ENCODE peak calls at places on chromosome 3, in ten cellular contexts. One of them, this sample, is unnamed.

GRCh38 chr3:54836876-54837275 is 91.0 kb downstream of the LRTM1 start:
- DNase-seq in HS-5: no peak
- DNase-seq in stimulated activated CD4-positive, alpha-beta T cell treated with anti-CD3 and anti-CD28 coated beads, Interleukin-4, amount 100 ng/mL, for 24 hours: no peak
- DNase-seq in activated naive CD4-positive, alpha-beta T cell treated with anti-CD3 and anti-CD28 coated beads, Interleukin-2, amount 10 ng/mL, durations not matched to agents 7 days and 5 days: no peak
- DNase-seq in MV-4-11: no peak
- DNase-seq in HT1080: no peak
- DNase-seq in activated CD4-positive, CD25-positive, alpha-beta regulatory T cell treated with anti-CD3 and anti-CD28 coated beads, Interleukin-2, amount 50 U/mL, for 72 hours: no peak
- DNase-seq in NCI-H1092 treated with DMSO at 0.1 percent for 48 hours: peak
- DNase-seq in HL-60: no peak
- DNase-seq in Calu3: no peak
- DNase-seq in this sample: no peak

GRCh38 chr3:63976862-63977180 is 46.5 kb downstream of the PSMD6 start:
- DNase-seq in HS-5: no peak
- DNase-seq in stimulated activated CD4-positive, alpha-beta T cell treated with anti-CD3 and anti-CD28 coated beads, Interleukin-4, amount 100 ng/mL, for 24 hours: no peak
- DNase-seq in activated naive CD4-positive, alpha-beta T cell treated with anti-CD3 and anti-CD28 coated beads, Interleukin-2, amount 10 ng/mL, durations not matched to agents 7 days and 5 days: no peak
- DNase-seq in MV-4-11: no peak
- DNase-seq in HT1080: no peak
- DNase-seq in activated CD4-positive, CD25-positive, alpha-beta regulatory T cell treated with anti-CD3 and anti-CD28 coated beads, Interleukin-2, amount 50 U/mL, for 72 hours: no peak
- DNase-seq in NCI-H1092 treated with DMSO at 0.1 percent for 48 hours: no peak
- DNase-seq in HL-60: no peak
- DNase-seq in Calu3: no peak
- DNase-seq in this sample: no peak

GRCh38 chr3:38136807-38137614 is at the start of gene ACAA1:
- DNase-seq in HS-5: peak
- DNase-seq in stimulated activated CD4-positive, alpha-beta T cell treated with anti-CD3 and anti-CD28 coated beads, Interleukin-4, amount 100 ng/mL, for 24 hours: peak
- DNase-seq in activated naive CD4-positive, alpha-beta T cell treated with anti-CD3 and anti-CD28 coated beads, Interleukin-2, amount 10 ng/mL, durations not matched to agents 7 days and 5 days: peak
- DNase-seq in MV-4-11: peak
- DNase-seq in HT1080: peak
- DNase-seq in activated CD4-positive, CD25-positive, alpha-beta regulatory T cell treated with anti-CD3 and anti-CD28 coated beads, Interleukin-2, amount 50 U/mL, for 72 hours: peak
- DNase-seq in NCI-H1092 treated with DMSO at 0.1 percent for 48 hours: peak
- DNase-seq in HL-60: peak
- DNase-seq in Calu3: peak
- DNase-seq in this sample: peak

GRCh38 chr3:117885046-117885445 is 1149.6 kb downstream of the IGSF11 start:
- DNase-seq in HS-5: no peak
- DNase-seq in stimulated activated CD4-positive, alpha-beta T cell treated with anti-CD3 and anti-CD28 coated beads, Interleukin-4, amount 100 ng/mL, for 24 hours: no peak
- DNase-seq in activated naive CD4-positive, alpha-beta T cell treated with anti-CD3 and anti-CD28 coated beads, Interleukin-2, amount 10 ng/mL, durations not matched to agents 7 days and 5 days: no peak
- DNase-seq in MV-4-11: peak
- DNase-seq in HT1080: peak
- DNase-seq in activated CD4-positive, CD25-positive, alpha-beta regulatory T cell treated with anti-CD3 and anti-CD28 coated beads, Interleukin-2, amount 50 U/mL, for 72 hours: no peak
- DNase-seq in NCI-H1092 treated with DMSO at 0.1 percent for 48 hours: peak
- DNase-seq in HL-60: no peak
- DNase-seq in Calu3: no peak
- DNase-seq in this sample: no peak

GRCh38 chr3:30343067-30343831 is 263.2 kb upstream of the TGFBR2 start:
- DNase-seq in HS-5: no peak
- DNase-seq in stimulated activated CD4-positive, alpha-beta T cell treated with anti-CD3 and anti-CD28 coated beads, Interleukin-4, amount 100 ng/mL, for 24 hours: no peak
- DNase-seq in activated naive CD4-positive, alpha-beta T cell treated with anti-CD3 and anti-CD28 coated beads, Interleukin-2, amount 10 ng/mL, durations not matched to agents 7 days and 5 days: no peak
- DNase-seq in MV-4-11: no peak
- DNase-seq in HT1080: no peak
- DNase-seq in activated CD4-positive, CD25-positive, alpha-beta regulatory T cell treated with anti-CD3 and anti-CD28 coated beads, Interleukin-2, amount 50 U/mL, for 72 hours: no peak
- DNase-seq in NCI-H1092 treated with DMSO at 0.1 percent for 48 hours: no peak
- DNase-seq in HL-60: no peak
- DNase-seq in Calu3: no peak
- DNase-seq in this sample: no peak

GRCh38 chr3:141308588-141309218 is 59.6 kb upstream of the ZBTB38 start:
- DNase-seq in HS-5: no peak
- DNase-seq in stimulated activated CD4-positive, alpha-beta T cell treated with anti-CD3 and anti-CD28 coated beads, Interleukin-4, amount 100 ng/mL, for 24 hours: no peak
- DNase-seq in activated naive CD4-positive, alpha-beta T cell treated with anti-CD3 and anti-CD28 coated beads, Interleukin-2, amount 10 ng/mL, durations not matched to agents 7 days and 5 days: no peak
- DNase-seq in MV-4-11: no peak
- DNase-seq in HT1080: peak
- DNase-seq in activated CD4-positive, CD25-positive, alpha-beta regulatory T cell treated with anti-CD3 and anti-CD28 coated beads, Interleukin-2, amount 50 U/mL, for 72 hours: no peak
- DNase-seq in NCI-H1092 treated with DMSO at 0.1 percent for 48 hours: peak
- DNase-seq in HL-60: no peak
- DNase-seq in Calu3: peak
- DNase-seq in this sample: no peak

GRCh38 chr3:126945891-126946290 is 37.0 kb upstream of the PLXNA1 start:
- DNase-seq in HS-5: no peak
- DNase-seq in stimulated activated CD4-positive, alpha-beta T cell treated with anti-CD3 and anti-CD28 coated beads, Interleukin-4, amount 100 ng/mL, for 24 hours: no peak
- DNase-seq in activated naive CD4-positive, alpha-beta T cell treated with anti-CD3 and anti-CD28 coated beads, Interleukin-2, amount 10 ng/mL, durations not matched to agents 7 days and 5 days: no peak
- DNase-seq in MV-4-11: no peak
- DNase-seq in HT1080: no peak
- DNase-seq in activated CD4-positive, CD25-positive, alpha-beta regulatory T cell treated with anti-CD3 and anti-CD28 coated beads, Interleukin-2, amount 50 U/mL, for 72 hours: no peak
- DNase-seq in NCI-H1092 treated with DMSO at 0.1 percent for 48 hours: no peak
- DNase-seq in HL-60: no peak
- DNase-seq in Calu3: no peak
- DNase-seq in this sample: no peak

GRCh38 chr3:162168715-162169114 is 672.1 kb downstream of the OTOL1 start:
- DNase-seq in HS-5: no peak
- DNase-seq in stimulated activated CD4-positive, alpha-beta T cell treated with anti-CD3 and anti-CD28 coated beads, Interleukin-4, amount 100 ng/mL, for 24 hours: no peak
- DNase-seq in activated naive CD4-positive, alpha-beta T cell treated with anti-CD3 and anti-CD28 coated beads, Interleukin-2, amount 10 ng/mL, durations not matched to agents 7 days and 5 days: no peak
- DNase-seq in MV-4-11: no peak
- DNase-seq in HT1080: no peak
- DNase-seq in activated CD4-positive, CD25-positive, alpha-beta regulatory T cell treated with anti-CD3 and anti-CD28 coated beads, Interleukin-2, amount 50 U/mL, for 72 hours: no peak
- DNase-seq in NCI-H1092 treated with DMSO at 0.1 percent for 48 hours: no peak
- DNase-seq in HL-60: no peak
- DNase-seq in Calu3: no peak
- DNase-seq in this sample: no peak

GRCh38 chr3:51948016-51948580 is 5.9 kb downstream of the PARP3 start:
- DNase-seq in HS-5: no peak
- DNase-seq in stimulated activated CD4-positive, alpha-beta T cell treated with anti-CD3 and anti-CD28 coated beads, Interleukin-4, amount 100 ng/mL, for 24 hours: no peak
- DNase-seq in activated naive CD4-positive, alpha-beta T cell treated with anti-CD3 and anti-CD28 coated beads, Interleukin-2, amount 10 ng/mL, durations not matched to agents 7 days and 5 days: no peak
- DNase-seq in MV-4-11: no peak
- DNase-seq in HT1080: no peak
- DNase-seq in activated CD4-positive, CD25-positive, alpha-beta regulatory T cell treated with anti-CD3 and anti-CD28 coated beads, Interleukin-2, amount 50 U/mL, for 72 hours: no peak
- DNase-seq in NCI-H1092 treated with DMSO at 0.1 percent for 48 hours: no peak
- DNase-seq in HL-60: no peak
- DNase-seq in Calu3: no peak
- DNase-seq in this sample: no peak

GRCh38 chr3:147377412-147378185 is 28.7 kb downstream of the ZIC4 start:
- DNase-seq in HS-5: no peak
- DNase-seq in stimulated activated CD4-positive, alpha-beta T cell treated with anti-CD3 and anti-CD28 coated beads, Interleukin-4, amount 100 ng/mL, for 24 hours: no peak
- DNase-seq in activated naive CD4-positive, alpha-beta T cell treated with anti-CD3 and anti-CD28 coated beads, Interleukin-2, amount 10 ng/mL, durations not matched to agents 7 days and 5 days: no peak
- DNase-seq in MV-4-11: no peak
- DNase-seq in HT1080: no peak
- DNase-seq in activated CD4-positive, CD25-positive, alpha-beta regulatory T cell treated with anti-CD3 and anti-CD28 coated beads, Interleukin-2, amount 50 U/mL, for 72 hours: no peak
- DNase-seq in NCI-H1092 treated with DMSO at 0.1 percent for 48 hours: no peak
- DNase-seq in HL-60: no peak
- DNase-seq in Calu3: no peak
- DNase-seq in this sample: no peak